ENCODE peak calls at places on chromosomes 16 and 17, in eight cellular contexts. Y is IMR-90; H is mesendoderm; I is K562; G is tibial nerve; K is aorta; O is upper lobe of right lung; D is CD4-positive, alpha-beta memory T cell. C is an unnamed sample.

GRCh38 chr16:12083625-12084024 is 107.1 kb downstream of the SNX29 start:
- DNase-seq in K (peak; percentile 19), D (no peak), O (peak; percentile 25), G (no peak), H (no peak), I (no peak), Y (no peak), C (no peak)

GRCh38 chr17:48335858-48336500 is 94.0 kb downstream of the SKAP1 start:
- DNase-seq in I (peak; percentile 64), O (no peak), Y (peak; percentile 71), D (no peak), K (no peak), H (peak; percentile 43), G (no peak), C (no peak)

GRCh38 chr16:64589836-64590235 is 532.0 kb downstream of the CDH11 start:
- DNase-seq in K (no peak), D (no peak), I (no peak), Y (peak; percentile 69), H (no peak), G (no peak), O (no peak), C (no peak)

GRCh38 chr16:30985401-30986128 is 558 bp downstream of the HSD3B7 start:
- DNase-seq in K (no peak), G (no peak), H (peak; percentile 63), I (peak; percentile 60), Y (no peak), O (peak; percentile 89), D (no peak), C (no peak)

GRCh38 chr16:56948234-56948633 is 13.5 kb upstream of the CETP start:
- DNase-seq in G (no peak), D (no peak), O (no peak), Y (no peak), K (no peak), I (no peak), H (no peak), C (no peak)

GRCh38 chr17:31699281-31699680 is 159.8 kb downstream of the COPRS start:
- DNase-seq in D (no peak), Y (peak; percentile 37), H (no peak), O (no peak), I (peak; percentile 62), K (no peak), G (no peak), C (no peak)

GRCh38 chr17:73595068-73595865 is 49.0 kb downstream of the SDK2 start:
- DNase-seq in G (no peak), K (no peak), Y (no peak), I (no peak), O (peak; percentile 71), H (peak; percentile 44), D (no peak), C (no peak)

GRCh38 chr16:35102780-35103403 is 1643.5 kb downstream of the TP53TG3F start:
- DNase-seq in G (no peak), D (no peak), O (no peak), I (peak; percentile 25), Y (no peak), K (no peak), H (peak; percentile 1), C (no peak)

GRCh38 chr17:67125417-67125816 is 81.1 kb downstream of the CACNG1 start:
- DNase-seq in H (peak; percentile 82), K (no peak), G (no peak), I (peak; percentile 5), Y (no peak), O (no peak), D (no peak), C (no peak)

GRCh38 chr17:42406602-42407288 is 16.3 kb downstream of the CAVIN1 start:
- DNase-seq in D (no peak), K (peak; percentile 53), H (no peak), Y (no peak), I (peak; percentile 67), O (no peak), G (no peak), C (no peak)
- H3K27ac ChIP-seq in D (no peak overlapping the region), K (peak overlapping the region; percentile 46), H (no peak overlapping the region), Y (peak overlapping the region; percentile 65), I (peak overlapping the region; percentile 73), O (peak overlapping the region; percentile 79), G (peak overlapping the region; percentile 98), C (peak overlapping the region; percentile 81)

DNA sequence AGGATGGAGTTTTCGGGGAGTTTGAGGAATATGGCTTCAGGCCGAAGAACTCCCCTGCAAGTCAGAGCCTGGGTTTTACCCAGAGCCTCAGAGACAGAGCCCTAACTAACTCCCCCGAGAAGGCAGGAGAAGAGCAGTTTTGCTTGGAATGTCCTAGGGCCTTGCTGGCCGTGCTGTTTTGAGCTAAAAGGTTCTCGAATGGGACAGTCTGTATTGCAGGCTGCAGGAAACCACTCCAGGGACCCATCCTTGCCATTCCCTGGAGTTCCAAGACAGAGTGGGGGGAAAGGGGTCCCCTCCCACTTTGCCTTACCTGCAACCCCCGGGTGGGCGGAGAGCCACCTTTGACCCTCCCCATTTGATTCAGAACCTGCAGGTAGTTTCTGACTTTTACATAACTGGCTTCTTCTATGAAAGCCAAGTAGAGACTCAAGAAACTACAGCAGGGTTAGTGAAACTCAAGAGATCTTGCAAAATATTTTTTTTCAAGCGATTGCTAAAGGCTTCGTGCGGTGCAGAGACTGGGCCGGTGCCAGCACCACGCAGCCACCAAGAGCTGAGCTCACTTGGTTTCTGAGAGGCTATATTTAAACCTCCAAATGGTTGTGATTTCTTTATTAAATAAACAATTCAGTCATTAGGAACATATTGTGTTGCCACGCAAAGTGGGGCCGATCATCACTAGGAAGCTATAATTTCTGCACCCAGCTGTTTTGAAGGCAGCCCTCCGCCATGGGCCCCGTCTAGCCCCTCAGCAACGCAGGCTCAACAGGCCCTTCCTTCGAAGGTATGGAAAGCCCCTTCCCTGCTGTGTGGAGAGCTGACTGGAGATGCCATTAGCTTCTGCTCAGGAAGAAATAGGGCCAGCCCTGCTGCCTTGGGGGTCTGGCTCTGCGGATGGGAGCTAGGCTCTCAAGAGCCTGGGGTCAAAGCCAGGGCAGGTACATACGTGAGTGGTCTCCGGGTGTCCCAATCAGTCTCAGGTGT is 223.0 kb downstream of the NTN1 start:
- DNase-seq in H (no peak), K (peak; percentile 77), O (peak; percentile 75), I (no peak), D (no peak), G (no peak), Y (peak; percentile 88), C (no peak)
- H3K27ac ChIP-seq in H (no peak overlapping the region), K (peak overlapping the region; percentile 87), O (peak overlapping the region; percentile 47), I (no peak overlapping the region), D (no peak overlapping the region), G (peak overlapping the region; percentile 70), Y (peak overlapping the region; percentile 65), C (peak overlapping the region; percentile 56)

GRCh38 chr16:4653981-4654380 is 29.4 kb downstream of the MGRN1 start:
- DNase-seq in K (no peak), D (no peak), Y (no peak), G (no peak), H (no peak), I (no peak), O (peak; percentile 90), C (no peak)
- H3K27ac ChIP-seq in K (no peak overlapping the region), D (no peak overlapping the region), Y (no peak overlapping the region), G (no peak overlapping the region), H (no peak overlapping the region), I (no peak overlapping the region), O (peak overlapping the region; percentile 77), C (no peak overlapping the region)

GRCh38 chr16:27337024-27337423 is 23.2 kb downstream of the IL4R start:
- DNase-seq in K (no peak), O (no peak), I (no peak), Y (no peak), D (no peak), G (no peak), H (no peak), C (no peak)

GRCh38 chr16:27333549-27333948 is 19.8 kb downstream of the IL4R start:
- DNase-seq in H (no peak), K (peak; percentile 6), O (no peak), I (no peak), G (no peak), D (no peak), Y (no peak), C (no peak)

GRCh38 chr16:27334192-27334764 is 20.5 kb downstream of the IL4R start:
- DNase-seq in Y (no peak), I (no peak), H (no peak), G (no peak), K (no peak), D (no peak), O (no peak), C (no peak)

GRCh38 chr16:27334874-27335273 is 21.1 kb downstream of the IL4R start:
- DNase-seq in Y (peak; percentile 70), K (no peak), I (no peak), D (no peak), H (no peak), G (no peak), O (no peak), C (no peak)

GRCh38 chr16:27335349-27336052 is 21.7 kb downstream of the IL4R start:
- DNase-seq in G (no peak), K (no peak), I (no peak), Y (peak; percentile 54), O (no peak), D (no peak), H (no peak), C (no peak)
- H3K27ac ChIP-seq in G (no peak overlapping the region), K (no peak overlapping the region), I (no peak overlapping the region), Y (peak overlapping the region; percentile 51), O (no peak overlapping the region), D (no peak overlapping the region), H (no peak overlapping the region), C (peak overlapping the region; percentile 45)

GRCh38 chr16:70715113-70715711 is 29.4 kb upstream of the MTSS2 start:
- DNase-seq in I (no peak), H (peak; percentile 69), D (no peak), Y (peak; percentile 98), O (peak; percentile 82), K (peak; percentile 95), G (peak; percentile 42), C (peak; percentile 97)
- H3K27ac ChIP-seq in I (no peak overlapping the region), H (no peak overlapping the region), D (no peak overlapping the region), Y (peak overlapping the region; percentile 89), O (peak overlapping the region; percentile 56), K (peak overlapping the region; percentile 83), G (peak overlapping the region; percentile 87), C (peak overlapping the region; percentile 91)

GRCh38 chr17:77443743-77444260 is 303.0 kb downstream of the SEC14L1 start:
- DNase-seq in I (no peak), O (no peak), K (no peak), Y (no peak), H (no peak), D (no peak), G (no peak), C (no peak)
- H3K27ac ChIP-seq in I (no peak overlapping the region), O (peak overlapping the region; percentile 70), K (no peak overlapping the region), Y (peak overlapping the region; percentile 51), H (no peak overlapping the region), D (peak overlapping the region; percentile 90), G (peak overlapping the region; percentile 87), C (no peak overlapping the region)

GRCh38 chr17:78970834-78971763 is 8.6 kb downstream of the LGALS3BP start:
- DNase-seq in D (peak; percentile 75), I (peak; percentile 85), O (peak; percentile 85), K (peak; percentile 89), G (peak; percentile 83), Y (peak; percentile 72), H (peak; percentile 85), C (no peak)
- H3K27ac ChIP-seq in D (no peak overlapping the region), I (no peak overlapping the region), O (no peak overlapping the region), K (no peak overlapping the region), G (peak overlapping the region; percentile 71), Y (no peak overlapping the region), H (no peak overlapping the region), C (no peak overlapping the region)

GRCh38 chr17:30520436-30520835 is 43.2 kb downstream of the GOSR1 start:
- DNase-seq in H (no peak), I (no peak), O (no peak), Y (peak; percentile 63), D (no peak), K (no peak), G (no peak), C (no peak)
- H3K27ac ChIP-seq in H (no peak overlapping the region), I (peak overlapping the region; percentile 17), O (peak overlapping the region; percentile 2), Y (no peak overlapping the region), D (no peak overlapping the region), K (peak overlapping the region; percentile 82), G (peak overlapping the region; percentile 21), C (peak overlapping the region; percentile 8)

GRCh38 chr17:28904800-28905199 is 1.9 kb upstream of the DHRS13 start:
- DNase-seq in D (no peak), I (peak; percentile 74), O (no peak), K (no peak), Y (no peak), G (no peak), H (no peak), C (no peak)
- H3K27ac ChIP-seq in D (no peak overlapping the region), I (peak overlapping the region; percentile 35), O (no peak overlapping the region), K (no peak overlapping the region), Y (no peak overlapping the region), G (no peak overlapping the region), H (no peak overlapping the region), C (no peak overlapping the region)